ENCODE peak calls at places on chromosomes 11 and 22, in nine cellular contexts. G, N, O, S, M, D, R, P and W are unnamed samples.

GRCh38 chr11:12206529-12206928 is 96.1 kb downstream of the MICAL2 start:
- DNase-seq in O (no peak), D (no peak), N (no peak), R (no peak), G (peak), P (no peak), M (peak), S (no peak), W (no peak)

GRCh38 chr11:117673561-117673960 is 123.5 kb downstream of the DSCAML1 start:
- DNase-seq in M (no peak), S (no peak), O (no peak), P (no peak), G (no peak), N (no peak), D (no peak), R (no peak), W (no peak)

GRCh38 chr11:456533-456932 is 6.5 kb downstream of the PTDSS2 start:
- DNase-seq in O (no peak), P (peak), S (peak), M (no peak), D (no peak), R (no peak), N (no peak), G (no peak), W (no peak)

GRCh38 chr11:36509694-36510566 is at the start of gene TRAF6:
- DNase-seq in O (peak), S (peak), M (peak), D (peak), G (peak), P (peak), N (peak), R (peak), W (peak)

GRCh38 chr11:10415817-10416392 is 39.2 kb upstream of the AMPD3 start:
- DNase-seq in N (no peak), S (no peak), D (no peak), M (no peak), R (no peak), O (no peak), G (no peak), P (no peak), W (no peak)

GRCh38 chr11:1876361-1877063 is 15.2 kb downstream of the PRR33 start:
- DNase-seq in M (no peak), P (peak), R (no peak), G (peak), N (peak), S (peak), D (peak), O (peak), W (peak)

GRCh38 chr11:129611661-129612566 is 203.7 kb upstream of the TMEM45B start:
- DNase-seq in O (no peak), G (no peak), S (no peak), D (no peak), R (no peak), M (no peak), N (no peak), P (no peak), W (no peak)

GRCh38 chr22:44753189-44754042 is 1.0 kb downstream of the ARHGAP8 start:
- DNase-seq in M (peak), G (no peak), D (no peak), R (no peak), O (peak), N (no peak), S (peak), P (no peak), W (no peak)

GRCh38 chr22:17990942-17991341 is 33.4 kb downstream of the MICAL3 start:
- DNase-seq in G (no peak), M (no peak), D (no peak), R (no peak), P (no peak), N (no peak), S (no peak), O (no peak), W (no peak)

GRCh38 chr11:37061426-37061825 is 463.4 kb upstream of the RAG2 start:
- DNase-seq in N (no peak), O (no peak), S (no peak), R (no peak), D (no peak), G (no peak), P (no peak), M (no peak), W (no peak)

GRCh38 chr11:22558638-22559037 is 67.0 kb downstream of the FANCF start:
- DNase-seq in M (peak), N (no peak), S (no peak), P (no peak), D (no peak), G (peak), O (peak), R (peak), W (no peak)

GRCh38 chr11:69542314-69543168 is 61.1 kb downstream of the LINC01488 start:
- DNase-seq in R (no peak), M (no peak), D (no peak), S (no peak), P (no peak), O (no peak), N (no peak), G (no peak), W (no peak)

GRCh38 chr22:50274311-50274710 is 4.1 kb upstream of the MAPK11 start:
- DNase-seq in M (peak), G (peak), D (peak), S (peak), O (peak), N (peak), P (no peak), R (no peak), W (no peak)

GRCh38 chr22:30876925-30877553 is 91.5 kb downstream of the MORC2 start:
- DNase-seq in S (peak), R (peak), O (no peak), D (no peak), N (no peak), M (peak), G (no peak), P (peak), W (no peak)

GRCh38 chr22:44037519-44038370 is 13.6 kb downstream of the PARVB start:
- DNase-seq in O (peak), R (no peak), P (no peak), S (no peak), M (peak), D (peak), G (peak), N (no peak), W (peak)